ENCODE peak calls at places on chromosomes 6 and 20, in four cellular contexts. Z is HepG2, V is GM12878, S is SK-N-SH. T is an unnamed sample.

GRCh38 chr20:57661201-57662027 is 41.2 kb upstream of the ZBP1 start:
- DNase-seq in Z (no peak), V (no peak), S (peak), T (no peak)

GRCh38 chr6:74946961-74947360 is 258.9 kb downstream of the COL12A1 start:
- DNase-seq in Z (peak), V (no peak), S (no peak), T (no peak)

GRCh38 chr6:20916081-20916480 is 381.8 kb downstream of the CDKAL1 start:
- DNase-seq in Z (no peak), V (no peak), S (no peak), T (no peak)

GRCh38 chr6:150079604-150080003 is 10.7 kb upstream of the ULBP3 start:
- DNase-seq in Z (no peak), V (no peak), S (no peak), T (no peak)

GRCh38 chr6:93806409-93807270 is 387.3 kb upstream of the EPHA7 start:
- DNase-seq in Z (no peak), V (no peak), S (no peak), T (no peak)

GRCh38 chr20:6418732-6419131 is 295.9 kb upstream of the FERMT1 start:
- DNase-seq in Z (no peak), V (no peak), S (no peak), T (no peak)

GRCh38 chr20:59006864-59007757 is at the start of gene CTSZ:
- DNase-seq in Z (no peak), V (no peak), S (no peak), T (peak)

GRCh38 chr6:156533860-156534580 is 243.2 kb upstream of the ARID1B start:
- DNase-seq in Z (no peak), V (no peak), S (no peak), T (no peak)

GRCh38 chr6:15417811-15418210 is 171.9 kb downstream of the JARID2 start:
- DNase-seq in Z (no peak), V (no peak), S (no peak), T (no peak)

GRCh38 chr6:109073344-109074235 is 21.1 kb downstream of the SESN1 start:
- DNase-seq in Z (peak), V (no peak), S (peak), T (peak)

GRCh38 chr6:21087188-21087587 is 506.4 kb upstream of the SOX4 start:
- DNase-seq in Z (no peak), V (no peak), S (no peak), T (no peak)

GRCh38 chr6:137819740-137820139 is 47.3 kb upstream of the TNFAIP3 start:
- DNase-seq in Z (no peak), V (peak), S (no peak), T (no peak)

GRCh38 chr20:40813213-40813510 is 124.1 kb upstream of the MAFB start:
- DNase-seq in Z (no peak), V (no peak), S (no peak), T (no peak)

GRCh38 chr6:101640131-101640530 is 246.6 kb downstream of the GRIK2 start:
- DNase-seq in Z (no peak), V (no peak), S (no peak), T (no peak)

GRCh38 chr20:10430000-10430466 is 4.0 kb downstream of the MKKS start:
- DNase-seq in Z (peak), V (no peak), S (no peak), T (peak)

GRCh38 chr20:10823585-10823984 is 149.8 kb upstream of the JAG1 start:
- DNase-seq in Z (peak), V (no peak), S (no peak), T (peak)

GRCh38 chr6:37690964-37691735 is 6.5 kb downstream of the MDGA1 start:
- DNase-seq in Z (no peak), V (no peak), S (no peak), T (no peak)

GRCh38 chr20:17542993-17543412 is 11.8 kb upstream of the BFSP1 start:
- DNase-seq in Z (no peak), V (no peak), S (no peak), T (no peak)

GRCh38 chr20:59828478-59829414 is 104.7 kb downstream of the SYCP2 start:
- DNase-seq in Z (no peak), V (no peak), S (peak), T (no peak)

GRCh38 chr6:157287247-157287850 is 36.0 kb downstream of the TMEM242 start:
- DNase-seq in Z (no peak), V (no peak), S (no peak), T (no peak)

GRCh38 chr6:111712398-111712797 is 106.7 kb upstream of the TRAF3IP2 start:
- DNase-seq in Z (no peak), V (no peak), S (no peak), T (no peak)

GRCh38 chr6:128807577-128807976 is 75.4 kb upstream of the LAMA2 start:
- DNase-seq in Z (peak), V (no peak), S (no peak), T (no peak)

GRCh38 chr6:163565140-163565539 is 150.6 kb downstream of the QKI start:
- DNase-seq in Z (no peak), V (no peak), S (no peak), T (no peak)

GRCh38 chr6:105487040-105487787 is 84.3 kb upstream of the PREP start:
- DNase-seq in Z (no peak), V (no peak), S (no peak), T (no peak)

GRCh38 chr6:130372786-130373185 is 7.0 kb downstream of the TMEM200A start:
- DNase-seq in Z (no peak), V (no peak), S (no peak), T (no peak)

GRCh38 chr20:58890454-58891075 is 38.0 kb downstream of the GNAS start:
- DNase-seq in Z (peak), V (no peak), S (peak), T (peak)

GRCh38 chr20:57786304-57786942 is 76.6 kb upstream of the PMEPA1 start:
- DNase-seq in Z (no peak), V (no peak), S (no peak), T (no peak)

GRCh38 chr6:129317931-129318820 is 391.8 kb downstream of the ARHGAP18 start:
- DNase-seq in Z (no peak), V (no peak), S (no peak), T (no peak)

GRCh38 chr6:73710470-73710869 is 14.5 kb downstream of the CD109 start:
- DNase-seq in Z (peak), V (no peak), S (no peak), T (peak)

GRCh38 chr6:100335999-100336398 is 128.7 kb downstream of the SIM1 start:
- DNase-seq in Z (no peak), V (no peak), S (no peak), T (no peak)

GRCh38 chr20:36808317-36809257 is 35.0 kb upstream of the DSN1 start:
- DNase-seq in Z (peak), V (no peak), S (peak), T (peak)
- TF ChIP-seq PBX3 in Z (no peak), V (no peak), S (no peak), T (no peak)

GRCh38 chr6:10144772-10145171 is 270.1 kb downstream of the TFAP2A start:
- DNase-seq in Z (no peak), V (no peak), S (no peak), T (no peak)

GRCh38 chr6:10141756-10142443 is 273.0 kb downstream of the TFAP2A start:
- DNase-seq in Z (no peak), V (no peak), S (no peak), T (no peak)

GRCh38 chr6:10151144-10151915 is 263.5 kb downstream of the TFAP2A start:
- DNase-seq in Z (no peak), V (no peak), S (no peak), T (no peak)

GRCh38 chr6:10149603-10150002 is 265.3 kb downstream of the TFAP2A start:
- DNase-seq in Z (no peak), V (no peak), S (no peak), T (no peak)

DNA sequence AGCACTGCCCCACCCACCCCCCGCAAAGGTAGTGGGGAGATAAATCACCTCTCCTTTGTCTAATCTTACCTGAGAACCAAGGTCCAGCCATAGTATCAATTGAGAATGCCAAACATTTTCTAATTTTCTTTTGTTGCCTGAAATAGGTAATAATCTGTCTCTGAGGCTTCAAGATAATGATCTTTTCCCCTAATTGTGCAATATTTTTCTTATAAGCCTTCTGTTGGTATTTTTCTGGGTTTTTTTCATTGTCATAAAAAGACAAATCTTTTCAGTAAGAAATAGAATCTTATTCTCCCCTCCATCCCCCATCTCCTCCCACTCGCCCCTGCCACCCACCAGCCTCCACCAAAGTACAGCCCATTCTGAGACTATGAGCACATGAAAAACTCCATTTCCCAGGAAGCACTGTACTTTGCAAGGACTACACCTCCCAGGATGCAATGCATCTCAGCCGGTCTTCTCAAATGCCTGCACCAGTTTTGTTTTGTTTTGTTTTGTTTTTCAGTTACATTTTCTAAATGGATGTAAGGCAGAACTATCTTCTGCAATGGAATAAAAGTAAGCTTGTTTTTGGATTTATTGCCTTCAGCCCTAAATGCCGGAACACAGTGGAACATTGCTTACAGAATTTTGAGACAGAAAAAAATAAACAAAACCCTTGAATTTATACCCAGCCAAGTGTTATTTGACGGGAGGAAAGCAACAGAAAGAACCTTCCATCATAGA is 268.0 kb downstream of the TFAP2A start:
- DNase-seq in Z (peak), V (peak), S (peak), T (peak)
- TF ChIP-seq PBX3 in Z (no peak), V (no peak), S (no peak), T (no peak)

GRCh38 chr6:4815584-4815983 is 39.4 kb downstream of the CDYL start:
- DNase-seq in Z (no peak), V (no peak), S (no peak), T (no peak)

GRCh38 chr6:4809999-4810918 is 34.1 kb downstream of the CDYL start:
- DNase-seq in Z (peak), V (no peak), S (no peak), T (no peak)

GRCh38 chr6:4814212-4814611 is 38.0 kb downstream of the CDYL start:
- DNase-seq in Z (no peak), V (no peak), S (no peak), T (no peak)

GRCh38 chr6:4813055-4813454 is 36.9 kb downstream of the CDYL start:
- DNase-seq in Z (no peak), V (no peak), S (no peak), T (no peak)

DNA sequence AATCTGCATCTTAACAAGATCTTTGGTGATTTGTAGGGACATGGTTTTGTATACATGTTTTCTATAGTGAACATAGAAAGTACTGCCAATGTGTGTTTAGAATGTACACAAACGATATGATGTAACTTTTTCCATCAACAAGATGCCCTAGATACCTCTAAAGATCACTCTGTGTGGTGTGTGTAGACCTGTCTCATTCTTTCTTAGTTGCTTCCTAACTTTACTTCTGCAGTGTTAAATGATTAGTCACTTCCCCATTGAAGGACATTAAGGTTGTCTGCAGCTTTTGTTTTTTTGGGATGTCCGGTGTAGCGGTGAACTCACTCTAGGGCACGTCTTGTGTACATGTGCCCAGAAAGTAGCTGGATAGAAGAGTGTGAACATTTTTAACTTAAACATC is 35.9 kb downstream of the CDYL start:
- DNase-seq in Z (no peak), V (no peak), S (no peak), T (no peak)
- TF ChIP-seq PBX3 in Z (no peak), V (no peak), S (no peak), T (no peak)

GRCh38 chr6:168132531-168133184 is 53.6 kb upstream of the FRMD1 start:
- DNase-seq in Z (peak), V (no peak), S (peak), T (peak)
- TF ChIP-seq PBX3 in Z (no peak), V (no peak), S (no peak), T (no peak)

DNA sequence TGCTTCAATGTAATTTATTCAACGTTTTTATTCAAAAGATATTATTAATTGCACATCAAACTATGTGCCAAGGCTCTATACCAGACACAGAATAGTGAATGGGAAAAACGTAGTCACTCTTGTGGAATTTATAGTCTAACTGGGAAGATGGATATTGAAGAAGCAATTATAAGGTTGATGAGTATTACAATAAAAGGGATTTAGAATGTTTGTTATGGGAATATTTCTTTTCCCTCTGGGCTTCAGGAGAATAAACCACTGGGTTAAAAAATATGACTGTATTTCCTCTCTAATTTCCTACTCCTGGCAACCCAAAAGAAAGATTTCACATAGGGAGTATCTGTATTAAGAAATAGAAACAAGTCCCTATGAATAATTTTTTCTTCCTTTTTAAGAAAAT is 25.1 kb upstream of the UTRN start:
- DNase-seq in Z (no peak), V (no peak), S (no peak), T (no peak)
- TF ChIP-seq PBX3 in Z (no peak), V (no peak), S (no peak), T (no peak)

GRCh38 chr20:368915-369314 is 11.6 kb upstream of the TRIB3 start:
- DNase-seq in Z (no peak), V (no peak), S (no peak), T (no peak)

GRCh38 chr20:370977-371754 is 9.4 kb upstream of the TRIB3 start:
- DNase-seq in Z (peak), V (no peak), S (no peak), T (no peak)

GRCh38 chr20:370151-370600 is 10.4 kb upstream of the TRIB3 start:
- DNase-seq in Z (peak), V (no peak), S (no peak), T (peak)

GRCh38 chr20:373171-373890 is 7.2 kb upstream of the TRIB3 start:
- DNase-seq in Z (peak), V (no peak), S (peak), T (peak)

DNA sequence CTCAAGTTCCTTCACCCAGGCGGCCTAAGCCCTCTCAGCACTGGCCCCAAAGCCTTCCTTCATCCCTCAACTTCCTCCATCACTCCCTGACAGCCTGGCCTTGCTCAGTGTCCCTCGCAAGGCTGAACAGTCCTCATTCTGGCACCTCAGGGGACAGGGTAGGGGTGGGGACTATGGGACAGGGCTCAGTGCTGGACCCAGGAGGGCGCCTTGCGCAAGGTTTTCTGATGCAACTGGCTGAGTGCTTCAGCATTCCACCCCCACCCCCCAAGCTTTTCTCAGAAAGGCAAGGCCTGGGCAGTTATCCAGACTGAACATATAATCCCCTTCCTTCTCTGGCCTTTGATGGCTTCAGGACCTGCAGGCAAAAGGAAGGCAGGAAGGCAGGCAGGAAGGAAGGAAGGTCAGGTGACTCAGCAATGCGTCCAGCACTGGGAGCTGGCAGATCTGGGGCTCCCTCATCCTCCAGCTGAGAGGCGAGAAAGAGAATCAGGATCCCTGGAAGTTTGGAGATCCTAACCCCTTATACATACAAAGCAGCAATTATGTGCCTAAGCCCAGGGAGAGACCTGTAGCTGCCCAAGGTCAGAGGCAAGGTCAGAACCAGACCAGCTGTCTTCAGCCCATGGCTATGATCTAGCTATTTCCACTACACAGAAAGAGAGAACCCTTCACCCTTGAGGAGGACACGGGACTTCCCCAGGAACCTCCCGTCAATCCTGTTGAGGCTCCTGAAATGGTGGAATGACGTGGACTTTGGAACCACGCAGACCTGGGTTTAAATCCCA is 8.6 kb upstream of the TRIB3 start:
- DNase-seq in Z (peak), V (no peak), S (no peak), T (peak)
- TF ChIP-seq PBX3 in Z (no peak), V (no peak), S (no peak), T (no peak)

GRCh38 chr6:116511424-116512131 is at the start of gene CALHM5:
- DNase-seq in Z (no peak), V (no peak), S (no peak), T (peak)
- TF ChIP-seq PBX3 in Z (no peak), V (no peak), S (peak), T (no peak)

DNA sequence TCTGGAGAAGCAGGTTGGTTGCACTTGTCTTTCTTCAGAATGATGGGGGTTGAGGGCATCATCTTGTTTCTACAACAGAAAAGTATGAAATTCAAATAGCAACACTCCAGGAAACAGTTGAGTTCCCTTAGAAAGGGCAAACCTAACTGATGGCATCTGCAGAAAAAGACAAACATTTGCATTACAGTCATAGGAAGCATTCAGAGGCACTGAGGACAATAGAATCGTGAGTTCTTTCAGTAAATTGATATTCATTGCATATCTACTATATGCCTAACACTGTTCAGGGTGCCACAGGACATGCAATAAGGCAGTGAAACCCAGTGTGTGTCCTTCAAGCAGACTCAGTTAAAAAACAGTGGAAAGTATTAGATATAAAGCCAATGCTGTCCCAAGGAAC is 41.1 kb upstream of the OPN5 start:
- DNase-seq in Z (no peak), V (no peak), S (no peak), T (peak)
- TF ChIP-seq PBX3 in Z (no peak), V (no peak), S (no peak), T (no peak)

GRCh38 chr20:38676576-38676975 is 47.7 kb upstream of the SLC32A1 start:
- DNase-seq in Z (no peak), V (no peak), S (no peak), T (no peak)
- TF ChIP-seq PBX3 in Z (no peak), V (no peak), S (no peak), T (no peak)

T was measured in A549.